ENCODE peak calls at places on chromosomes 13 and 19, in seven cellular contexts. C is mucosa of descending colon; M is A549; X is CD8-positive, alpha-beta T cell; F is IMR-90; H is vagina; Z is upper lobe of right lung. N is an unnamed sample.

GRCh38 chr19:47161876-47162489 is 31.3 kb downstream of the SAE1 start:
- DNase-seq in C (no peak), M (no peak), X (no peak), F (peak; percentile 34), H (no peak), Z (no peak), N (no peak)

GRCh38 chr19:3365447-3366103 is 808 bp upstream of the NFIC start:
- DNase-seq in C (peak; percentile 70), M (peak; percentile 79), X (no peak), F (peak; percentile 66), H (no peak), Z (peak; percentile 83), N (peak; percentile 73)

GRCh38 chr19:55287361-55288079 is 3.7 kb downstream of the BRSK1 start:
- DNase-seq in C (no peak), M (no peak), X (no peak), F (no peak), H (no peak), Z (no peak), N (no peak)

GRCh38 chr19:2770055-2771013 is 12.7 kb downstream of the SGTA start:
- DNase-seq in C (peak; percentile 52), M (no peak), X (no peak), F (peak; percentile 47), H (no peak), Z (no peak), N (peak; percentile 66)

GRCh38 chr19:55907746-55908145 is 24.4 kb downstream of the NLRP13 start:
- DNase-seq in C (no peak), M (no peak), X (no peak), F (no peak), H (peak; percentile 72), Z (no peak), N (no peak)

GRCh38 chr19:29851769-29852521 is 40.2 kb downstream of the CCNE1 start:
- DNase-seq in C (no peak), M (no peak), X (no peak), F (no peak), H (no peak), Z (peak; percentile 2), N (no peak)

GRCh38 chr13:22592515-22592914 is 588.3 kb upstream of the SGCG start:
- DNase-seq in C (no peak), M (no peak), X (no peak), F (peak; percentile 0), H (no peak), Z (no peak), N (no peak)

GRCh38 chr13:41496420-41497234 is 39.3 kb downstream of the RGCC start:
- DNase-seq in C (no peak), M (no peak), X (no peak), F (peak; percentile 95), H (no peak), Z (no peak), N (no peak)

GRCh38 chr19:54470991-54471782 is 1.9 kb downstream of the CDC42EP5 start:
- DNase-seq in C (peak; percentile 71), M (no peak), X (no peak), F (no peak), H (no peak), Z (no peak), N (no peak)

GRCh38 chr13:51726446-51727185 is 77.3 kb downstream of the DHRS12 start:
- DNase-seq in C (no peak), M (no peak), X (no peak), F (peak; percentile 90), H (no peak), Z (no peak), N (no peak)

GRCh38 chr13:107018285-107018684 is 450.3 kb upstream of the ARGLU1 start:
- DNase-seq in C (no peak), M (no peak), X (no peak), F (no peak), H (no peak), Z (no peak), N (no peak)

GRCh38 chr13:99382428-99383133 is 75.4 kb upstream of the GPR183 start:
- DNase-seq in C (peak; percentile 63), M (no peak), X (no peak), F (no peak), H (peak; percentile 64), Z (no peak), N (no peak)

GRCh38 chr19:33071887-33072286 is 7.2 kb upstream of the RHPN2 start:
- DNase-seq in C (no peak), M (peak; percentile 87), X (no peak), F (no peak), H (no peak), Z (no peak), N (no peak)

GRCh38 chr13:65488606-65489005 is 1741.5 kb downstream of the PCDH9 start:
- DNase-seq in C (no peak), M (no peak), X (no peak), F (no peak), H (no peak), Z (no peak), N (no peak)

GRCh38 chr19:2309734-2310362 is 1.9 kb upstream of the LINGO3 start:
- DNase-seq in C (no peak), M (peak; percentile 35), X (no peak), F (peak; percentile 54), H (no peak), Z (no peak), N (no peak)

GRCh38 chr19:30669329-30670010 is 297.3 kb downstream of the ZNF536 start:
- DNase-seq in C (peak; percentile 74), M (peak; percentile 61), X (peak; percentile 21), F (peak; percentile 12), H (no peak), Z (peak; percentile 84), N (peak; percentile 81)

DNA sequence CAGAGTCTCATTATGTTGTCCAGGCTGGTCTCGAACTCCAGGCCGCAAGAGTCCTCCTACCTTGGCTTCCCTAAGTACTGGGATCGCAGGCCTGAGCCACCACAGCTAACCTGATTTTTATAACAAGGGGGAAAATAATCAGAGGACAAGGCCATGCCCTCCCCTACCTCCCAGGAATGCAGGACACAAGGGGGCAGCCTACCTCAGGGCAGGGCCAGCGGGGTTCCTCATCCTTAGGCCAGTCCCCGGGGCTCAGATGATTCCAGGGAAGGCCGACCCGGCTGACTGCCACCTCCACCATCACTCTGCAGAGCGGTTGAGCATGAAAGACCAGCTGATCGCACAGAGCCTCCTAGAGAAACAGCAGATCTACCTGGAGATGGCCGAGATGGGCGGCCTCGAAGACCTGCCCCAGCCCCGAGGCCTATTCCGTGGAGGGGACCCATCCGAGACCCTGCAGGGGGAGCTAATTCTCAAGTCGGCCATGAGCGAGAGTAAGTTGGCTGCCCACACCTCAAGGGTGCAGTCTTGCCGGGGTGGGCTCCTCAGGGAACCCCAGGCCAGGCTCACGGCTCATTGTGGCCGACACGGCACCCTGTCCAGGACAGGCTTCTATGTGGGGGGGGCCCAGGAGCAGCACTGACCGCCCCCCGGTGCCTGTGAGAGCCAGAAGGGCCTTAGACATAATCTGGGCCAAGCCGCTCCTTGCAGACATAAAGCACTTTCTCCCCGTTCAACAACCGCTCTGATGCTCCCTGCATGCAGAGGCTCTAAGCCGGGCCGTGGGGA is 26.8 kb downstream of the PEX11G start:
- DNase-seq in C (no peak), M (no peak), X (no peak), F (no peak), H (no peak), Z (no peak), N (no peak)
- TF ChIP-seq CTCF in C (no peak), M (no peak), X (no peak), F (no peak), H (no peak), Z (peak; percentile 14), N (no peak)

DNA sequence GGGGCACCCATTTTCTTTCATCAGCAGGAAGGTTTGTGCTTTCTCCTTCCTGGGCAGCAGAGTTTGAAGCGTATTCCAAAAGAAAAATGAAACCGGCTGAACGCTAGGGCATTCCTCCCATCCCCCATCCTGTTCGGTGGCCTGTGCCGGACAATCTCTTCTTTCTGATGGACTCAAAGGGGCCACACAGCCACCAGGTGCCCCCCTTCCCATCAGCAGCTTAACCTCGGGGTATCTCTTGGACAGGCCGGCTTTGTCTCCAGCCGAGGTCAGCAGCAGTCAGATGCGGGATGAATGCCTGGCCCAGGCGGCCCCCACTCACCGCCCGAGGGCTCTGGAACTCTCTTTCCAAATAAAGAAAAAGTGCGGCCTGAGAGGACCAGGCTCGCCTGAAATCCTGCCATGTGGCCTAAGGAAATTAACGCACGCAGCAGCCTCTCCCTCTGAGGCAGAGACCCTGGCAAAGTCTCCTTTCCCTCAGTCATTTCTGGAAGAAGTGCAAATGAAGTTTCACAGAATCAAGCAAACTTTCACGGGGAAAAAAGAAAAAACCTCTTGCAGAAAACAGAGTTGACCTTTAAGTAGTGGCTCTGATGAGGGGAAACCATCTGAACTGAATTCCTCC is 67.8 kb downstream of the RASA3 start:
- DNase-seq in C (no peak), M (peak; percentile 45), X (no peak), F (peak; percentile 40), H (no peak), Z (no peak), N (peak; percentile 64)
- H3K4me1 ChIP-seq in C (peaks cover 31% of the 10 kb centered on the region), M (peaks cover 64% of the 10 kb centered on the region), X (peaks cover 64% of the 10 kb centered on the region), F (peaks cover 54% of the 10 kb centered on the region), H (peaks cover 89% of the 10 kb centered on the region), Z (peaks cover 58% of the 10 kb centered on the region), N (peaks cover 17% of the 10 kb centered on the region)

DNA sequence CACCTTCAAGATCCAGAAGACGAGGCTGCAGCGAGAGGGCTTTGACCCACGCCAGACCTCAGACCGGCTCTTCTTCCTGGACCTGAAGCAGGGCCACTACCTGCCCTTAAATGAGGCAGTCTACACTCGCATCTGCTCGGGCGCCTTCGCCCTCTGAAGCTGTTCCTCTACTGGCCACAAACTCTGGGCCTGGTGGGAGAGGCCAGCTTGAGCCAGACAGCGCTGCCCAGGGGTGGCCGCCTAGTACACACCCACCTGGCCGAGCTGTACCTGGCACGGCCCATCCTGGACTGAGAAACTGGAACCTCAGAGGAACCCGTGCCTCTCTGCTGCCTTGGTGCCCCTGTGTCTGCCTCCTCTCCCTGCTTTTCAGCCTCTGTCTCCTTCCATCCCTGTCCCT is 7.0 kb upstream of the PGLS start:
- DNase-seq in C (no peak), M (no peak), X (no peak), F (no peak), H (no peak), Z (no peak), N (no peak)
- TF ChIP-seq CTCF in C (no peak), M (no peak), X (no peak), F (no peak), H (no peak), Z (no peak), N (no peak)

GRCh38 chr19:11136400-11137101 is 19.0 kb downstream of the SPC24 start:
- DNase-seq in C (no peak), M (no peak), X (no peak), F (no peak), H (no peak), Z (no peak), N (no peak)

GRCh38 chr19:11142528-11143171 is 12.9 kb downstream of the SPC24 start:
- DNase-seq in C (peak; percentile 55), M (peak; percentile 91), X (no peak), F (peak; percentile 95), H (no peak), Z (peak; percentile 95), N (peak; percentile 98)

GRCh38 chr19:11138659-11139526 is 16.7 kb downstream of the SPC24 start:
- DNase-seq in C (peak; percentile 45), M (peak; percentile 87), X (no peak), F (peak; percentile 77), H (no peak), Z (peak; percentile 72), N (peak; percentile 89)

GRCh38 chr19:11137542-11138384 is 17.8 kb downstream of the SPC24 start:
- DNase-seq in C (peak; percentile 69), M (peak; percentile 82), X (peak; percentile 18), F (peak; percentile 84), H (no peak), Z (peak; percentile 84), N (peak; percentile 91)

DNA sequence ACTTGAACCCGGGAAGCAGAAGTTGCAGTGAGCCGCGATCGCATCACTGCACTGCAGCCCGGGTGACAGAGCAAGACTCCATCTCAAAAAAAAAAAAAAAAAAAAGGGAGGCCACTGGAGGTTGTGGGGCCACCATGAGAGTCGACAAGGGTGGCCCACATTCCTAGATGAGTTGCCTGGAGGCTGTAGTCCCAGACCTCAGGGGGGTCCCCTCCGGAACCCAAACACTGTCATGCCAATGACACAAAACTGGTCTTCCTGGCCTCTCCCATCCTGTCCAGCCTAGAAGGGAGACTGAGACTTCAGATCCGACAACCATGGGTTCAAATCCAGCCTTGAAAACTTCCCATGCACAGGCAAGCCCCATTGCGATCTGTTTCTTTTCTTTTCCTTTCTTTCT is 14.7 kb downstream of the SPC24 start:
- DNase-seq in C (no peak), M (no peak), X (no peak), F (no peak), H (no peak), Z (no peak), N (no peak)
- H3K4me1 ChIP-seq in C (peaks cover 28% of the 10 kb centered on the region), M (peaks cover 67% of the 10 kb centered on the region), X (peaks cover 23% of the 10 kb centered on the region), F (peaks cover 46% of the 10 kb centered on the region), H (peaks cover 68% of the 10 kb centered on the region), Z (peaks cover 54% of the 10 kb centered on the region), N (peaks cover 34% of the 10 kb centered on the region)